ENCODE peak calls at places on chromosomes 2 and 18, in eight cellular contexts. J, K, M, L, G, Y, S and F are unnamed samples.

GRCh38 chr2:241860184-241861078 is 1.7 kb upstream of the PDCD1 start:
- DNase-seq in J (peak), K (no peak), M (no peak), L (no peak), G (peak), Y (no peak), S (no peak), F (no peak)

GRCh38 chr18:40407913-40408312 is 1547.1 kb upstream of the PIK3C3 start:
- DNase-seq in J (no peak), K (no peak), M (peak), L (no peak), G (no peak), Y (no peak), S (no peak), F (no peak)

GRCh38 chr2:28613616-28614501 is 118.0 kb downstream of the PLB1 start:
- DNase-seq in J (peak), K (no peak), M (peak), L (no peak), G (no peak), Y (peak), S (no peak), F (no peak)

GRCh38 chr2:54053830-54054229 is 61.6 kb upstream of the ACYP2 start:
- DNase-seq in J (no peak), K (no peak), M (no peak), L (no peak), G (no peak), Y (no peak), S (no peak), F (no peak)

GRCh38 chr2:144670080-144670479 is 150.2 kb upstream of the ZEB2 start:
- DNase-seq in J (no peak), K (no peak), M (no peak), L (no peak), G (no peak), Y (no peak), S (no peak), F (no peak)

GRCh38 chr2:12607971-12608370 is 108.8 kb upstream of the TRIB2 start:
- DNase-seq in J (no peak), K (no peak), M (peak), L (no peak), G (no peak), Y (no peak), S (no peak), F (no peak)

GRCh38 chr18:26547302-26548143 is 830 bp downstream of the KCTD1 start:
- DNase-seq in J (peak), K (peak), M (peak), L (no peak), G (peak), Y (peak), S (peak), F (peak)

GRCh38 chr2:176553685-176554106 is 284.5 kb downstream of the MTX2 start:
- DNase-seq in J (peak), K (peak), M (peak), L (peak), G (peak), Y (peak), S (peak), F (peak)

GRCh38 chr2:178404380-178404767 is 46.6 kb downstream of the PRKRA start:
- DNase-seq in J (no peak), K (no peak), M (peak), L (peak), G (no peak), Y (no peak), S (no peak), F (no peak)

GRCh38 chr2:225122582-225123486 is 80.6 kb upstream of the DOCK10 start:
- DNase-seq in J (no peak), K (no peak), M (peak), L (no peak), G (no peak), Y (peak), S (no peak), F (no peak)

GRCh38 chr18:7618821-7619410 is 51.8 kb downstream of the PTPRM start:
- DNase-seq in J (no peak), K (no peak), M (no peak), L (no peak), G (no peak), Y (no peak), S (no peak), F (no peak)

GRCh38 chr18:39215920-39216319 is 1650.3 kb upstream of the CELF4 start:
- DNase-seq in J (no peak), K (no peak), M (no peak), L (no peak), G (no peak), Y (no peak), S (no peak), F (no peak)

GRCh38 chr18:12059334-12060181 is 34.1 kb upstream of the ANKRD62 start:
- DNase-seq in J (no peak), K (no peak), M (no peak), L (no peak), G (no peak), Y (no peak), S (no peak), F (no peak)

GRCh38 chr2:18988557-18989232 is 369.7 kb downstream of the OSR1 start:
- DNase-seq in J (no peak), K (no peak), M (peak), L (no peak), G (no peak), Y (no peak), S (no peak), F (no peak)

GRCh38 chr2:223870840-223871618 is 33.6 kb upstream of the AP1S3 start:
- DNase-seq in J (no peak), K (no peak), M (no peak), L (no peak), G (no peak), Y (no peak), S (no peak), F (no peak)

DNA sequence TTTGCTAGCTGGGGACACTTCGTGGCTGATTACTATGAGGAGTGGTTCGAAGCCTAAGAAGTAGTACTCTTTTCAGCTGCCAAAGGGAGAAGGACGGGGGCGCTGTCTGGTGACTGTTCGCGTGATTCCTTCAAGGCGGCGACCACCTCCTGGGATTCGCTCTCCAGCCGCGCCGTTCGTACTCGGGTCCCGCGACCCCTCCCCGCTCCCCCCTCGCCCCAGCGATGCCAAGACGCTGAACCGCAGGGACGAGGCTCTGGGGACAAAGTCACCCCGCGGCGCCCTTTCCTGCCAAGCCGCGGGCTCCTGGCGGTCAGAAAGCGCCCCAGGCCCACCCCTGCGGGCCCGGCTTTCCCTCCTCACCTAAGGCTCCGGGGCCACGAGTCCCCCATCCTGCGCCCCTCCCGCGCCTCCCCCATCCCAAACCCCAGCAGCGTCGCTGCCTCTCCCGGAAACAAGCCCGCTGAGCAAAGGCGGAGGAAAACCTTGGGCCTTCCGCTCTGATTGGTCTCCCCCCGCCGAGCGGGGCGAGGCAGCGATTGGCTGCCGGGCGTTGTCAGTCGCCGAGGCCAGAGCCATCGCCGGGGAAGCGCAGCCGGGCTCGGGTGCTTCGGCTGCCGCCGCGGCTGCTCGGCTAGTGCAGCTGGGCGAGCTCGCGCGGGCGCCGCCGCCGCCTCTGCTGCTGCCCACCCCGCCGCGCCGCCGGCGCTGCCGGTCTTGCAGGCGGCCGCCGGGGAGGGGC is 404.3 kb downstream of the XIRP2 start:
- DNase-seq in J (peak), K (peak), M (peak), L (peak), G (peak), Y (peak), S (peak), F (peak)
- TF ChIP-seq POLR2A in J (no peak), K (no peak), M (no peak), L (peak), G (peak), Y (peak), S (no peak), F (no peak)

GRCh38 chr18:23194150-23194968 is 59.1 kb downstream of the CABLES1 start:
- DNase-seq in J (no peak), K (no peak), M (peak), L (no peak), G (no peak), Y (no peak), S (no peak), F (peak)
- H3K4me3 ChIP-seq in J (no peak), K (no peak), M (no peak), L (no peak), G (no peak), Y (no peak), S (no peak), F (no peak)

GRCh38 chr2:25314514-25315315 is 27.0 kb downstream of the DNMT3A start:
- DNase-seq in J (peak), K (no peak), M (peak), L (no peak), G (peak), Y (peak), S (peak), F (peak)
- H3K27ac ChIP-seq in J (peak), K (no peak), M (no peak), L (peak), G (peak), Y (peak), S (peak), F (peak)

GRCh38 chr2:97645700-97646629 is at the start of gene COX5B:
- DNase-seq in J (peak), K (peak), M (peak), L (peak), G (peak), Y (peak), S (peak), F (peak)
- TF ChIP-seq POLR2A in J (peak), K (peak), M (peak), L (peak), G (peak), Y (peak), S (peak), F (peak)

DNA sequence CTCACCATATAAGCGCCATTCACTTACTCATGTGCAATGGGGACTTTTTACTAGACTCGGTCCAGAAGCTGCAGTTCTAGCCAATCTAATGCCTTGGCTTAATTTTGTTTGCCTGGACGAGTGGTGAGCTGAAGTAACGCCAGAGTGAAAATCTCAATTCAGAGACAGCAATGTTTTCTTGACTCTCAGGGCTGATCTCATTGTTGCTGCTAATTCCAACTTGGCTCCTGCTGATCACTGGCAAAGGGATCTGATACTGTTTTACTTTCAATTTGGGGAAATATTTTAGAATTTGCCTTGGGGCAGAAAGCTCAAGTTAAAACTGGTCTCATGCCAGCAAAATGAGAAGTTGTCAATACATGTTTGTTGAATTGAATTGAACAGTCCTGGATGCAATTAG is 906.6 kb upstream of the CDH2 start:
- DNase-seq in J (no peak), K (no peak), M (peak), L (no peak), G (no peak), Y (no peak), S (no peak), F (no peak)
- H3K4me3 ChIP-seq in J (no peak), K (no peak), M (no peak), L (no peak), G (no peak), Y (no peak), S (no peak), F (peak)

GRCh38 chr2:233740875-233741274 is 12.0 kb downstream of the UGT1A3 start:
- DNase-seq in J (no peak), K (no peak), M (no peak), L (no peak), G (no peak), Y (no peak), S (no peak), F (no peak)
- H3K27ac ChIP-seq in J (no peak), K (peak), M (no peak), L (no peak), G (no peak), Y (no peak), S (no peak), F (no peak)

DNA sequence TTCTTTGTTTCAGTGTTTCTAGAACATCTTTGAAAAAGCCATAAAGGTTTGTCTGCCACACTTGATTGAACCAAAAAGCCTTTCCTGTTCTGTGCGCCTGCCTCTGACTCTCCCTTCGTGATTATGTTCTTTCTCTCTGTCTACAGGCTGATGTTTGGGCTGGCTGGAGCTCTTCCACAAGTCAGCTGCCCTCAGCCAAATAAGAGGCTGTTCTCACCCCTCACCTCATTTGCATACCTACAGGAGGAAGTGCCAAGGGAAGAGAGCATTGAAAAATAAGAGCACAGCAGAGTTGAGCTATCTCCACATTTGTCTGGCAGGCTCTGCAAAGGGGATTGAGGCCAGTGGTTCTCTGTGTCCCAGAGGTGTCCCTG is 15.8 kb downstream of the INPP5D start:
- DNase-seq in J (no peak), K (no peak), M (no peak), L (no peak), G (peak), Y (no peak), S (no peak), F (peak)
- TF ChIP-seq POLR2A in J (no peak), K (no peak), M (no peak), L (no peak), G (no peak), Y (no peak), S (no peak), F (no peak)

DNA sequence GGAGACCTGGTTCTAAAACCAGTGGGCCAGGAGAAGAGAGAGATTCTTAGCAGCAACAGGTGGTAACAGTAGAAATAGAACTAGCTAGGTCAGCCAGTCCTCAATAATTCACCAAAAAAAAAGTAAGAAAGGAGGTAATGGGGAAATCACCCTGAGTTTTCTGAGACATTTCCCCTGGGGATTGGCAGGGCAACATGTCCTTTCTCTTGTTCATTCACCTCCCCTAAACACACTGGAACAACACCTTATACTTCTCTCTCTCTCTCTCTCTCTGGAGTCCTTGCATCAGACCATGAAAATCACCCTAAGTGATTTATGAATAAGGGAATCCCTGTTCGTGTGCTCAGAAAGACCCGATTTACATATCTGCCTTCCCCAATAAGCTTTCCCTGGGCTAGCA is 64.8 kb downstream of the COX7A2L start:
- DNase-seq in J (no peak), K (no peak), M (no peak), L (no peak), G (no peak), Y (no peak), S (no peak), F (no peak)
- H3K4me3 ChIP-seq in J (no peak), K (no peak), M (no peak), L (no peak), G (no peak), Y (no peak), S (no peak), F (no peak)